ENCODE peak calls at places on chromosome 20, in five cellular contexts. H, Y, C, P and O are unnamed samples. For H3K36me3, the result is how much of the 10 kb centered on the place peaks cover.

GRCh38 chr20:2761885-2762284 is 38.5 kb downstream of the CPXM1 start:
- DNase-seq in C (no peak), H (no peak), Y (no peak), P (no peak), O (no peak)

GRCh38 chr20:39631557-39631956 is 669.4 kb downstream of the DHX35 start:
- DNase-seq in P (no peak), C (no peak), H (no peak), Y (no peak), O (no peak)

GRCh38 chr20:58184063-58184462 is 44.4 kb downstream of the ANKRD60 start:
- DNase-seq in Y (no peak), P (no peak), H (no peak), C (no peak), O (no peak)

GRCh38 chr20:11056414-11056813 is 382.6 kb upstream of the JAG1 start:
- DNase-seq in Y (no peak), H (no peak), C (no peak), P (no peak), O (no peak)

GRCh38 chr20:46964299-46965123 is 69.9 kb downstream of the EYA2 start:
- DNase-seq in H (no peak), C (no peak), P (no peak), Y (no peak), O (no peak)

GRCh38 chr20:2297352-2297717 is 1.5 kb downstream of the TGM3 start:
- DNase-seq in P (no peak), H (peak), Y (peak), C (no peak), O (no peak)

GRCh38 chr20:19823216-19823615 is 65.2 kb downstream of the RIN2 start:
- DNase-seq in H (no peak), P (no peak), C (no peak), Y (no peak), O (no peak)

GRCh38 chr20:46099491-46100287 is 9.9 kb upstream of the NCOA5 start:
- DNase-seq in H (no peak), Y (no peak), C (no peak), P (no peak), O (peak)

GRCh38 chr20:32465092-32465900 is 107.2 kb downstream of the ASXL1 start:
- DNase-seq in P (no peak), H (peak), C (no peak), Y (no peak), O (peak)

GRCh38 chr20:20820104-20820503 is 107.7 kb upstream of the RALGAPA2 start:
- DNase-seq in H (no peak), C (no peak), Y (peak), P (no peak), O (no peak)

GRCh38 chr20:2707353-2708072 is 14.9 kb downstream of the EBF4 start:
- DNase-seq in H (no peak), Y (no peak), P (no peak), C (no peak), O (no peak)

GRCh38 chr20:37999526-38000263 is 33.6 kb downstream of the TTI1 start:
- DNase-seq in Y (no peak), H (no peak), C (no peak), P (no peak), O (no peak)

GRCh38 chr20:45359406-45360148 is 3.4 kb upstream of the SYS1 start:
- DNase-seq in H (peak), Y (no peak), C (no peak), P (peak), O (peak)

GRCh38 chr20:23143986-23144695 is 58.0 kb upstream of the CD93 start:
- DNase-seq in C (no peak), Y (no peak), H (no peak), P (no peak), O (peak)

GRCh38 chr20:34952676-34953075 is 2.9 kb downstream of the GSS start:
- DNase-seq in P (no peak), C (no peak), H (no peak), Y (no peak), O (no peak)

GRCh38 chr20:41989935-41990635 is 371.9 kb upstream of the CHD6 start:
- DNase-seq in Y (no peak), P (no peak), C (no peak), H (no peak), O (no peak)

GRCh38 chr20:31260326-31260932 is 3.0 kb downstream of the DEFB115 start:
- DNase-seq in P (no peak), C (no peak), Y (no peak), H (no peak), O (no peak)

GRCh38 chr20:33835773-33836172 is 24.6 kb downstream of the CHMP4B start:
- DNase-seq in P (peak), H (no peak), C (no peak), Y (no peak), O (peak)

GRCh38 chr20:48731581-48731980 is 96.2 kb downstream of the PREX1 start:
- DNase-seq in H (no peak), Y (no peak), C (no peak), P (no peak), O (no peak)

GRCh38 chr20:10877345-10877744 is 203.5 kb upstream of the JAG1 start:
- DNase-seq in Y (no peak), P (peak), H (no peak), C (no peak), O (peak)

GRCh38 chr20:52031574-52032303 is 159.8 kb downstream of the ZFP64 start:
- DNase-seq in C (no peak), P (no peak), H (peak), Y (no peak), O (peak)

GRCh38 chr20:19540401-19540800 is 217.7 kb upstream of the RIN2 start:
- DNase-seq in P (no peak), Y (no peak), C (no peak), H (no peak), O (no peak)

GRCh38 chr20:50776122-50776795 is 18.6 kb upstream of the BCAS4 start:
- DNase-seq in P (no peak), C (no peak), Y (no peak), H (no peak), O (no peak)

GRCh38 chr20:3071266-3071609 is 182 bp upstream of the OXT start:
- DNase-seq in H (no peak), P (no peak), C (no peak), Y (no peak), O (no peak)

GRCh38 chr20:23725102-23725501 is 25.6 kb downstream of the CST1 start:
- DNase-seq in C (no peak), Y (no peak), H (no peak), P (no peak), O (no peak)

GRCh38 chr20:38067717-38068365 is 34.3 kb downstream of the RPRD1B start:
- DNase-seq in C (no peak), P (no peak), H (no peak), Y (no peak), O (no peak)

GRCh38 chr20:10115021-10115420 is 80.2 kb downstream of the ANKEF1 start:
- DNase-seq in Y (no peak), C (no peak), P (no peak), H (peak), O (no peak)

DNA sequence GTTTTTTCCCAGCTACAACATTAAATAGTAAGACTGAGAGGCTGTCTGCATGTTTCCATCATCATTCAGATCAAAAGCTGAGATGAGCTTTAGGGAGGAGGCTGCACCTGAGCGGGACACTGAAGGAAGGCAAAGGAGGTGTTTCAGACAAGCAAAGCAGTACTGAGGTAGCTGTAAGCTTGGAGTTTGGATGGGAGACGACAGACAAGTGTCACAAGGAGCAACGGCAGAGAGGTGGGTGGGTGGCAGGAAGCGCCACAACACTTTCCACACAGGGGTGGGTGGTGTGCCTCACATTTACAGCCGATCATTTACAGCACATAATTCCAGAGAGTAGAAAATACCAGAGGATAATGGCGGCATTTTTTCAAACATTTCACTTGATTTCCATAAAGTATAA is 205.5 kb upstream of the SHLD1 start:
- DNase-seq in P (no peak), H (no peak), C (no peak), Y (no peak), O (no peak)
- H3K36me3 ChIP-seq in P (under half), H (under half), C (under half), Y (under half), O (under half)

DNA sequence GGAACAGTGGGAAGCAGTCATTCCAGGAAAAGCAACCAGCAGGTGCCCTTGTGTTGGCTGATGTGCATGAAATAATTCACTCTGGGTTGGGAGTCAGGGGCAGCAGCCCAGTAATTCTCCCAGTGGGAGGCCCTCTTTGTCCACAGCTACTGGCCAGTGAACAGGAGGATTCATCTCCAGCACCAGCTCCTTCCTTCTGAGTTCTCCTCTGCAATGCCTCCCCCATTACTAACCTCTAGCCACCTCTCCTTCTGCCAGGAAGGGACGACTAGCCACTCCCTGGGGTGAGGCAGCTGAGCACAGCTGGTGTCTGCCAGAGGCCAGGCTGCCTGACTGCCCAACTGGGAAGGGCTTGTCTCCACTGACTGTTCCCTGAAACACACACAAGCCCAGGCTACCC is 12.5 kb upstream of the R3HDML start:
- DNase-seq in P (no peak), C (no peak), H (no peak), Y (no peak), O (peak)
- H3K36me3 ChIP-seq in P (under half), C (under half), H (under half), Y (under half), O (under half)

GRCh38 chr20:62287759-62288534 is 14.8 kb upstream of the ADRM1 start:
- DNase-seq in Y (no peak), C (no peak), P (no peak), H (no peak), O (no peak)
- H3K36me3 ChIP-seq in Y (under half), C (under half), P (under half), H (under half), O (under half)

DNA sequence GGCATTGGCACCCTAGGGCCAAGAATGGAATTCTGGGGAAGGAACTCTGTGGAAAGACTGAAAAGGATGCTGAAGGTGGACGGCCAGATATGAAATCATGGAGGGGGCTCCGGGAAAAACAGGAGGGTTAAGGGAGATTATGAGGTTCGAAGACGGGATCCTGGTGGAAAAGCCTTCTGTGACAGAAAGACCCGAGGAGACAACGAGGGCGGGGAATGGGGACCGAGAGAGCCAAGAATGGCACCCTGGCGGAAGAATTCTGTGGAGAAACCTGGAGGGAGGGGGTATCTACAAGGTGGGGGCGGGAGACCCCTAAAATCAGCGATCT is 426 bp downstream of the TRMT6 start:
- DNase-seq in Y (no peak), P (no peak), C (no peak), H (no peak), O (no peak)
- H3K36me3 ChIP-seq in Y (under half), P (under half), C (under half), H (half or more), O (under half)

GRCh38 chr20:17943343-17943742 is 25.3 kb downstream of the SNX5 start:
- DNase-seq in P (no peak), H (no peak), Y (no peak), C (no peak), O (no peak)

GRCh38 chr20:17946040-17946439 is 22.6 kb downstream of the SNX5 start:
- DNase-seq in P (no peak), Y (no peak), H (no peak), C (no peak), O (no peak)

GRCh38 chr20:17946572-17947473 is 21.8 kb downstream of the SNX5 start:
- DNase-seq in Y (no peak), P (no peak), H (no peak), C (no peak), O (no peak)

GRCh38 chr20:17947474-17947815 is 21.1 kb downstream of the SNX5 start:
- DNase-seq in P (no peak), H (no peak), Y (no peak), C (no peak), O (no peak)

DNA sequence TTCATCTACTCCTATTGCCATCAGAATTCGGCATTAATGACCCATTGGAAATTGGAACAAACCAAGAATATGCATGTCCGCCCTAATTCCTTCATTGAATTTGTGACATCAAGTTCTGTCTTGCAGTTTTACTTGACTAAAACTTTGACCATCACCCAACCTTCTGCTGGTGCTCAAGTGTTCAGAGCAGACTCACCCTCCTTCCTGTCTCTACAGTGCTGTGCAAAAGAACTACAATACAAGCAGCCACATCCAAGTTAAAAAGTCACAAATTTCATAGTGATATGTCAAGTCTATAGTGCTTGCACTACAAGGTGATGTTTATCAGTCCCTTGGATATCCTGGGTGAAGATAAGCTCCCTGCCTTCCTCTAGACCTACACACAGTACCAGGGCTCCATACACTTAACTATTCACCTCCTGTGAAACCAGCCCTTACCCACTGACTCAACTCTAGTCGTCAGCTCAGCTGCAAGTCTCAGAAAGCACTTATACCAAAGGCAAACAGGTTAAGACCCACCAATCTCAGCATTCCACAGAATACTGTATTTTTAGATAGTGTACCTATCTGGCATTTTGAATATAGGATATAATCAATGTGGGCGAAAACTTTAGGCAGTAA is 23.6 kb downstream of the SNX5 start:
- DNase-seq in C (no peak), P (no peak), Y (no peak), H (no peak), O (no peak)
- H3K36me3 ChIP-seq in C (under half), P (under half), Y (half or more), H (half or more), O (under half)

GRCh38 chr20:63567382-63568169 is 6.5 kb downstream of the HELZ2 start:
- DNase-seq in C (peak), Y (no peak), P (no peak), H (no peak), O (peak)
- H3K36me3 ChIP-seq in C (under half), Y (under half), P (under half), H (under half), O (under half)